ENCODE peak calls at places on chromosomes 4 and X, in eight cellular contexts. F is fibroblast of the conjunctiva; Y is activated CD4-positive, alpha-beta T cell treated with anti-CD3 and anti-CD28 coated beads, Interleukin-2, amount 50 U/mL, for 24 hours; L is fibroblast of lung; U is A673; G is NCI-H1436; J is osteocyte; P is cardiac fibroblast. E is an unnamed sample.

GRCh38 chrX:10159069-10159468 is 2.3 kb downstream of the CLCN4 start:
- DNase-seq in F (no peak), Y (no peak), L (no peak), U (no peak), G (no peak), J (no peak), P (no peak), E (no peak)

GRCh38 chr4:72899214-72899613 is 170.3 kb downstream of the COX18 start:
- DNase-seq in F (no peak), Y (no peak), L (peak), U (no peak), G (no peak), J (no peak), P (peak), E (no peak)

GRCh38 chrX:140317462-140317861 is 187.4 kb downstream of the SOX3 start:
- DNase-seq in F (no peak), Y (no peak), L (no peak), U (no peak), G (no peak), J (no peak), P (no peak), E (no peak)

GRCh38 chr4:7048642-7049041 is 5.5 kb downstream of the TADA2B start:
- DNase-seq in F (no peak), Y (no peak), L (no peak), U (no peak), G (no peak), J (no peak), P (no peak), E (no peak)

GRCh38 chr4:82592639-82593038 is 30.9 kb upstream of the TMEM150C start:
- DNase-seq in F (no peak), Y (no peak), L (no peak), U (no peak), G (no peak), J (no peak), P (no peak), E (no peak)

GRCh38 chrX:128846385-128846784 is 676.9 kb downstream of the SMARCA1 start:
- DNase-seq in F (no peak), Y (no peak), L (no peak), U (no peak), G (no peak), J (no peak), P (no peak), E (no peak)

GRCh38 chr4:159105063-159105414 is 2.2 kb downstream of the RAPGEF2 start:
- DNase-seq in F (no peak), Y (no peak), L (peak), U (peak), G (no peak), J (no peak), P (peak), E (no peak)

GRCh38 chr4:2008671-2008920 is 178 bp downstream of the NELFA start:
- DNase-seq in F (no peak), Y (no peak), L (no peak), U (no peak), G (no peak), J (no peak), P (no peak), E (no peak)

GRCh38 chrX:101429934-101430333 is 21.9 kb downstream of the HNRNPH2 start:
- DNase-seq in F (no peak), Y (no peak), L (peak), U (no peak), G (no peak), J (no peak), P (no peak), E (no peak)

GRCh38 chr4:99983289-99983943 is 33.3 kb upstream of the H2AZ1 start:
- DNase-seq in F (no peak), Y (no peak), L (no peak), U (no peak), G (no peak), J (no peak), P (no peak), E (no peak)

GRCh38 chrX:72052415-72053090 is 79.2 kb downstream of the RTL5 start:
- DNase-seq in F (no peak), Y (no peak), L (peak), U (peak), G (no peak), J (no peak), P (no peak), E (no peak)

GRCh38 chrX:12984629-12985303 is 9.9 kb downstream of the TMSB4X start:
- DNase-seq in F (no peak), Y (no peak), L (peak), U (no peak), G (no peak), J (no peak), P (peak), E (no peak)

GRCh38 chr4:94455081-94455480 is 3.3 kb downstream of the PDLIM5 start:
- DNase-seq in F (no peak), Y (no peak), L (peak), U (peak), G (no peak), J (no peak), P (peak), E (no peak)

GRCh38 chr4:149347139-149347538 is 468.5 kb downstream of the IQCM start:
- DNase-seq in F (peak), Y (no peak), L (peak), U (peak), G (no peak), J (no peak), P (peak), E (no peak)